ENCODE peak calls at places on chromosomes 5 and 9, in six cellular contexts. E is HT-29; Z is activated CD4-positive, CD25-positive, alpha-beta regulatory T cell; T is effector memory CD8-positive, alpha-beta T cell; U is GM23338; M is head of caudate nucleus. F is an unnamed sample.

GRCh38 chr9:126299706-126300276 is 26.8 kb upstream of the MVB12B start:
- DNase-seq in E (no peak), Z (no peak), T (no peak), U (no peak), M (no peak), F (no peak)

GRCh38 chr9:33778700-33779351 is 16.5 kb upstream of the PRSS3 start:
- DNase-seq in E (peak; percentile 84), Z (peak; percentile 5), T (peak; percentile 58), U (peak; percentile 80), M (peak; percentile 55), F (peak; percentile 77)

GRCh38 chr5:53369681-53370080 is 110.7 kb upstream of the FST start:
- DNase-seq in E (no peak), Z (no peak), T (no peak), U (no peak), M (no peak), F (no peak)

GRCh38 chr9:100368672-100369071 is 15.9 kb upstream of the TEX10 start:
- DNase-seq in E (no peak), Z (no peak), T (no peak), U (no peak), M (no peak), F (no peak)

GRCh38 chr9:18587988-18588387 is 114.0 kb downstream of the ADAMTSL1 start:
- DNase-seq in E (no peak), Z (no peak), T (no peak), U (no peak), M (no peak), F (no peak)

GRCh38 chr5:78666041-78666444 is 17.5 kb upstream of the LHFPL2 start:
- DNase-seq in E (no peak), Z (no peak), T (no peak), U (no peak), M (no peak), F (no peak)

GRCh38 chr5:163760498-163760897 is 255.1 kb downstream of the MAT2B start:
- DNase-seq in E (no peak), Z (no peak), T (no peak), U (no peak), M (no peak), F (peak; percentile 83)

GRCh38 chr9:99823392-99824377 is 2.0 kb downstream of the NR4A3 start:
- DNase-seq in E (no peak), Z (peak; percentile 14), T (peak; percentile 52), U (peak; percentile 50), M (peak; percentile 75), F (peak; percentile 13)

GRCh38 chr5:149363345-149363744 is 5.5 kb downstream of the PCYOX1L start:
- DNase-seq in E (no peak), Z (no peak), T (no peak), U (no peak), M (no peak), F (no peak)

GRCh38 chr9:68979538-68980314 is 34.2 kb downstream of the PRKACG start:
- DNase-seq in E (no peak), Z (no peak), T (no peak), U (no peak), M (no peak), F (no peak)

GRCh38 chr9:136050266-136050705 is 44.8 kb downstream of the NACC2 start:
- DNase-seq in E (no peak), Z (no peak), T (no peak), U (peak; percentile 44), M (peak; percentile 58), F (no peak)

GRCh38 chr9:136978073-136978864 is 965 bp downstream of the PTGDS start:
- DNase-seq in E (no peak), Z (peak; percentile 54), T (peak; percentile 77), U (peak; percentile 96), M (peak; percentile 91), F (peak; percentile 12)

GRCh38 chr5:173581408-173582197 is 34.8 kb downstream of the BOD1 start:
- DNase-seq in E (peak; percentile 30), Z (no peak), T (peak; percentile 35), U (peak; percentile 89), M (peak; percentile 76), F (no peak)

GRCh38 chr5:16754621-16755020 is 137.8 kb upstream of the RETREG1 start:
- DNase-seq in E (no peak), Z (no peak), T (no peak), U (peak; percentile 52), M (no peak), F (no peak)

GRCh38 chr5:158450761-158451160 is 591.8 kb upstream of the CLINT1 start:
- DNase-seq in E (no peak), Z (no peak), T (no peak), U (no peak), M (no peak), F (no peak)

GRCh38 chr5:132268698-132269551 is 11.4 kb downstream of the PDLIM4 start:
- DNase-seq in E (no peak), Z (no peak), T (no peak), U (no peak), M (no peak), F (no peak)

GRCh38 chr9:14766299-14766698 is 43.8 kb upstream of the CER1 start:
- DNase-seq in E (no peak), Z (no peak), T (no peak), U (no peak), M (no peak), F (no peak)

GRCh38 chr5:147935032-147935431 is 28.7 kb upstream of the C5orf46 start:
- DNase-seq in E (peak; percentile 91), Z (no peak), T (no peak), U (peak; percentile 82), M (no peak), F (peak; percentile 43)

GRCh38 chr9:4292781-4293180 is 7.1 kb downstream of the GLIS3 start:
- DNase-seq in E (no peak), Z (no peak), T (no peak), U (no peak), M (no peak), F (no peak)

GRCh38 chr5:72523960-72524582 is 16.9 kb upstream of the ZNF366 start:
- DNase-seq in E (peak; percentile 69), Z (no peak), T (no peak), U (peak; percentile 77), M (no peak), F (peak; percentile 28)

GRCh38 chr5:56160723-56161445 is 72.2 kb downstream of the ANKRD55 start:
- DNase-seq in E (no peak), Z (no peak), T (no peak), U (no peak), M (no peak), F (no peak)

GRCh38 chr5:128395073-128395472 is 143.0 kb downstream of the FBN2 start:
- DNase-seq in E (no peak), Z (no peak), T (no peak), U (no peak), M (no peak), F (no peak)

GRCh38 chr5:16456103-16456832 is 9.3 kb downstream of the ZNF622 start:
- DNase-seq in E (peak; percentile 85), Z (no peak), T (peak; percentile 31), U (peak; percentile 89), M (peak; percentile 38), F (peak; percentile 79)

GRCh38 chr9:126411948-126412284 is 85.3 kb downstream of the MVB12B start:
- DNase-seq in E (no peak), Z (no peak), T (no peak), U (no peak), M (no peak), F (peak; percentile 89)

GRCh38 chr5:59450245-59450644 is 443.3 kb downstream of the PDE4D start:
- DNase-seq in E (peak; percentile 15), Z (no peak), T (no peak), U (peak; percentile 36), M (no peak), F (no peak)

GRCh38 chr5:114319821-114320220 is 42.0 kb upstream of the KCNN2 start:
- DNase-seq in E (no peak), Z (no peak), T (no peak), U (no peak), M (no peak), F (no peak)

GRCh38 chr9:129484325-129485000 is 136.4 kb downstream of the C9orf50 start:
- DNase-seq in E (no peak), Z (no peak), T (no peak), U (no peak), M (no peak), F (no peak)

GRCh38 chr9:87442451-87442850 is 55.2 kb upstream of the DAPK1 start:
- DNase-seq in E (no peak), Z (no peak), T (no peak), U (no peak), M (no peak), F (no peak)

GRCh38 chr9:133972041-133972970 is 19.8 kb downstream of the VAV2 start:
- DNase-seq in E (peak; percentile 64), Z (no peak), T (no peak), U (no peak), M (no peak), F (no peak)

GRCh38 chr5:7628820-7629219 is 222.1 kb downstream of the CFAP90 start:
- DNase-seq in E (no peak), Z (no peak), T (no peak), U (no peak), M (no peak), F (no peak)

GRCh38 chr9:126421567-126422428 is 95.2 kb downstream of the MVB12B start:
- DNase-seq in E (no peak), Z (no peak), T (no peak), U (peak; percentile 61), M (peak; percentile 30), F (peak; percentile 59)

GRCh38 chr5:117414926-117415325 is 840.3 kb upstream of the SEMA6A start:
- DNase-seq in E (no peak), Z (no peak), T (no peak), U (no peak), M (no peak), F (no peak)

GRCh38 chr5:13510616-13511015 is 433.9 kb downstream of the DNAH5 start:
- DNase-seq in E (peak; percentile 44), Z (no peak), T (no peak), U (no peak), M (no peak), F (no peak)

GRCh38 chr5:150946351-150946905 is 41.6 kb upstream of the ZNF300 start:
- DNase-seq in E (no peak), Z (no peak), T (no peak), U (no peak), M (peak; percentile 87), F (no peak)

GRCh38 chr5:141039517-141039916 is 11.7 kb upstream of the PCDHB1 start:
- DNase-seq in E (no peak), Z (no peak), T (no peak), U (peak; percentile 13), M (peak; percentile 38), F (no peak)

GRCh38 chr9:89564257-89564878 is 40.4 kb upstream of the GADD45G start:
- DNase-seq in E (peak; percentile 56), Z (no peak), T (no peak), U (peak; percentile 80), M (peak; percentile 61), F (no peak)

GRCh38 chr9:6413365-6414263 is 615 bp downstream of the UHRF2 start:
- DNase-seq in E (peak; percentile 50), Z (peak; percentile 49), T (peak; percentile 10), U (peak; percentile 61), M (peak; percentile 46), F (no peak)

GRCh38 chr9:116475201-116475600 is 211.9 kb upstream of the TRIM32 start:
- DNase-seq in E (no peak), Z (no peak), T (no peak), U (no peak), M (no peak), F (no peak)

GRCh38 chr5:170818222-170818621 is 34.7 kb downstream of the GABRP start:
- DNase-seq in E (no peak), Z (no peak), T (no peak), U (no peak), M (no peak), F (no peak)